ENCODE peak calls at places on chromosome 4, in nine cellular contexts. Z is Karpas-422, F is MM.1S, O is mesendoderm, Y is GM23248, N is SK-N-SH, S is HCT116, X is astrocyte, U is fibroblast of lung. C is an unnamed sample.

GRCh38 chr4:24015782-24016181 is 125.9 kb upstream of the PPARGC1A start:
- DNase-seq in Y (no peak), S (no peak), Z (no peak), X (no peak), O (no peak), U (no peak), N (no peak), F (no peak), C (no peak)

GRCh38 chr4:182548156-182548555 is 305.0 kb downstream of the TENM3 start:
- DNase-seq in N (no peak), F (no peak), X (no peak), Z (no peak), S (no peak), Y (no peak), O (no peak), U (peak), C (no peak)

GRCh38 chr4:2059726-2060577 is 825 bp downstream of the NAT8L start:
- DNase-seq in U (no peak), Z (no peak), S (no peak), N (peak), F (no peak), Y (peak), X (no peak), O (no peak), C (no peak)

GRCh38 chr4:110055014-110055768 is 142.5 kb downstream of the EGF start:
- DNase-seq in N (no peak), U (no peak), X (no peak), Y (peak), F (peak), O (peak), Z (no peak), S (no peak), C (peak)

GRCh38 chr4:174427562-174428140 is 94.6 kb downstream of the HPGD start:
- DNase-seq in Y (peak), N (no peak), S (no peak), Z (no peak), O (no peak), U (peak), X (no peak), F (no peak), C (no peak)

GRCh38 chr4:84855774-84856173 is 110.7 kb downstream of the WDFY3 start:
- DNase-seq in N (no peak), F (no peak), Z (no peak), U (no peak), X (peak), S (no peak), O (no peak), Y (peak), C (no peak)

GRCh38 chr4:95693594-95693993 is 144.8 kb upstream of the UNC5C start:
- DNase-seq in N (no peak), S (peak), X (peak), U (peak), O (peak), Y (no peak), F (peak), Z (peak), C (peak)

GRCh38 chr4:105022811-105023667 is 123.6 kb upstream of the TET2 start:
- DNase-seq in U (peak), F (no peak), X (peak), O (peak), S (peak), Z (no peak), N (no peak), Y (no peak), C (peak)

GRCh38 chr4:185227713-185228278 is 18.4 kb downstream of the SNX25 start:
- DNase-seq in U (no peak), S (no peak), N (no peak), Z (no peak), O (no peak), X (no peak), F (no peak), Y (no peak), C (no peak)

GRCh38 chr4:101600287-101600686 is 190.2 kb upstream of the BANK1 start:
- DNase-seq in S (no peak), N (no peak), U (no peak), F (no peak), Z (no peak), O (peak), X (no peak), Y (no peak), C (no peak)

GRCh38 chr4:184731056-184731455 is 2.8 kb downstream of the CENPU start:
- DNase-seq in U (no peak), Z (no peak), F (no peak), N (no peak), S (no peak), X (no peak), Y (no peak), O (no peak), C (no peak)

GRCh38 chr4:102723511-102723910 is 37.3 kb downstream of the MANBA start:
- DNase-seq in O (no peak), S (no peak), X (no peak), Y (peak), U (no peak), Z (no peak), N (no peak), F (no peak), C (no peak)

GRCh38 chr4:38488891-38489861 is 174.8 kb upstream of the KLF3 start:
- DNase-seq in X (no peak), O (peak), U (peak), Y (peak), N (no peak), S (no peak), F (no peak), Z (no peak), C (no peak)
- H3K9ac ChIP-seq in X (no peak), O (no peak), U (no peak), Y (no peak), N (no peak), S (no peak), F (no peak), Z (no peak), C (no peak)

DNA sequence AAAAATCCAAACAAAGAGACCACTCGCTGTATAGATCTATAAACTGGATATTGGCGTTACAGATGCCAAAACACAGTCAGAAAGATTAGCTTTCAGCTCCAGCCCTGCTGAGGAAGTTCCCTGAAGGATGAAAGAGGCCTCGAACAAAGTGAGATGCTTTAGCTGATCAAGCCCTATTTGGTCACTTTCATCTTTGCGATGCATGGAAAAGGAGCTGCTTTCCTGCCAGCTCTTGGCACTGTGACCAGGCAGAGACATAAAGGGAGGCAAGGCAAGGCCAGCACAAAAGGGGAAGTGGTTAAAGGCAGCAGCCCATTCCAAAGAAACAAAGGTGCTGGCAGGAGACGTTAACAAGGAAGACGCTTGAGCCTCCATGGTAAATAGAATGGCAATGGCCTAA is 617.1 kb upstream of the INTU start:
- DNase-seq in Y (no peak), Z (no peak), S (no peak), N (no peak), X (peak), F (no peak), O (no peak), U (no peak), C (no peak)
- H3K4me2 ChIP-seq in Y (no peak), Z (no peak), S (no peak), N (peak), X (peak), F (no peak), O (no peak), U (peak), C (no peak)

DNA sequence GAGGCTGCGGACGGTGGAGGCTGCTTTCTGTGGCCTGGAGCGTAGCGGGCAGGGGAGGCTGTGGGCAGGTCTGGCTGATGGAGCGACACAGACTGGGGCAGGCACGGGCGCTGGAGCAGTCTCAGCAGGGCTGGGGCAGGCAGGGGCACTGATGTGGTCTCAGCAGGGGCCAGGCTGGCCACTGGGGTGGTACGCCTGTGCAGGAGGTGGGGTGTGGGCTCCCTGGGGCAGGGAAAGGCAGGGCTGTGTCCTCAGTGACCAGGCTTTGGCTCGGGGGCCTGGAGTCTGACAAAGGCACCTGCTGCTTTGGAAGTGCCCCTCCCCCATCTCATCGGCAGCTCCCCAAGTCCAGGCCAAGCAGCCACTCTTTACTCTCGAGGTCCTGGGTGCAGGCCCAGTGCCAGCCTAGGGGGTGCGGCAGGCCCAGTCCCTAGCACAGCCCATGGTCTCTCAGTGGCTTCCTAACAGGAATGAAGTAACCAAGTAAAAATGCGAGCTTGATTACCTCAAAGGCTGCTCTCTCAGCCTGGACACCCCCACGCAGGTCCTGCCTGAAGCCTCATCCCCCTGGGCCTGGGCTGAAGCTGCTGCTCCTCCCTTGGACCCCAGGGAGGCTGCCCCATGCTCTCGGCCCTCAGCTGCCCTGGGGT is 55.5 kb downstream of the ADRA2C start:
- DNase-seq in U (no peak), Y (peak), F (no peak), S (no peak), O (no peak), Z (no peak), X (no peak), N (no peak), C (no peak)
- H3K9ac ChIP-seq in U (no peak), Y (no peak), F (no peak), S (no peak), O (no peak), Z (no peak), X (no peak), N (no peak), C (no peak)

GRCh38 chr4:138592801-138593200 is 350.7 kb upstream of the SLC7A11 start:
- DNase-seq in O (no peak), F (no peak), U (no peak), Z (no peak), N (no peak), S (no peak), Y (no peak), X (no peak), C (no peak)

GRCh38 chr4:138588501-138588900 is 346.4 kb upstream of the SLC7A11 start:
- DNase-seq in Z (no peak), O (no peak), N (no peak), Y (peak), U (no peak), F (peak), X (no peak), S (no peak), C (no peak)
- H3K4me2 ChIP-seq in Z (no peak), O (no peak), N (no peak), Y (no peak), U (no peak), F (peak), X (no peak), S (no peak), C (no peak)

GRCh38 chr4:43763029-43763610 is 685.5 kb downstream of the KCTD8 start:
- DNase-seq in Z (no peak), F (no peak), O (peak), X (peak), Y (peak), U (no peak), N (no peak), S (no peak), C (no peak)

GRCh38 chr4:43765514-43765913 is 683.1 kb downstream of the KCTD8 start:
- DNase-seq in Z (no peak), O (no peak), N (no peak), X (no peak), S (no peak), U (no peak), Y (no peak), F (no peak), C (no peak)

GRCh38 chr4:43766648-43767047 is 682.0 kb downstream of the KCTD8 start:
- DNase-seq in Z (no peak), X (no peak), S (no peak), F (no peak), O (no peak), U (no peak), Y (no peak), N (no peak), C (no peak)
- H3K9ac ChIP-seq in Z (no peak), X (no peak), S (no peak), F (no peak), O (no peak), U (no peak), Y (no peak), N (no peak), C (no peak)

GRCh38 chr4:93407493-93408275 is 420.9 kb upstream of the ATOH1 start:
- DNase-seq in N (no peak), S (no peak), X (no peak), O (no peak), Y (no peak), Z (no peak), F (no peak), U (no peak), C (no peak)
- H3K4me2 ChIP-seq in N (no peak), S (no peak), X (no peak), O (no peak), Y (no peak), Z (no peak), F (no peak), U (no peak), C (no peak)

GRCh38 chr4:40402556-40402955 is 67.4 kb downstream of the CHRNA9 start:
- DNase-seq in O (no peak), F (no peak), Z (no peak), N (no peak), U (no peak), Y (no peak), S (no peak), X (no peak), C (peak)
- H3K9ac ChIP-seq in O (no peak), F (no peak), Z (no peak), N (no peak), U (no peak), Y (no peak), S (no peak), X (no peak), C (no peak)

DNA sequence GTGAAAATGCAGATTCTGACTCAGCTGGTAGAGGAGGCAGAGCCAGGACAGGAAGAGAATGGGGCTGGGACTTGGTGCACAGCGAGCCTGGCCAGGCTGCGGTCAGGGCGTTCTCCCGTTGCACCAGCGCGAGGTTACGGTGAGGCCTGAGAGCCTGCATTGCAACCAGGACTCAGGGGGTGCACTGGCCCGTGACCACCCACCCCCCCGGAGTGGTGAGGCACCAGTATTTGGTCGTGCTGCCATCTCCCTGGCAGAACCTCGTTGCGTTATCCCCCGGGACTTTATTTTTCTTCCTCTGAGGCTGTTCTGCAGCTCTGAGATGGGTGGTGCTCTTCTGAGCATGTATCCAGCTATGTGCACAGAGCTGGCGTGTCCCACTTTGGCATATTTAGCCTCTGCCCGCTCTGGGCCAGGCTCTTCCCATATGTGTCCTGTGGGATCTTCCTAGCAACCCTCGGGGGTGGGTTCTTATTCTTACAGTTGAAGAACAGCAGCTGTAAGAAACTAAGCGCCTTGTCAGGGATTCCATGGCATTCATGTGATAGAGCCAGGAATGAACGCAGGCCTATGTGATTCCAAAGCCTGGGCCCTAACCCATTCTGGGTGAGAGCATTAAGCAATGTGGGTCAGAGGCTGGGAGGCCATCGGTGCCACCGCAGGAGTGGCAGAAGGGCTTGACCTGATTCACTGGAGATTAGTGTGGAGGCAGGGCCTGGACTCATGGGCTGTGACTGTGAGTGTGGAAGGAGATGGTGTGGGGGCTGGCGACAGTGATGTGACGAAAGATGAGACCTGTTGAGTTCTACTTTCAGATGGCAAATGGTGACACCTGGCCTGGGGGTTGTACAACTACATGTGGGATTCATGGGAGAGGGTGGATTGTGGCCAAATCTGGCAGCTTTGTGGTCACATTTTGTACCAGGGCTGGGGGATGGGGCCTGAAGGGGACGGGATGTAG is 3.1 kb downstream of the TADA2B start:
- DNase-seq in S (no peak), N (no peak), X (no peak), O (no peak), F (no peak), Z (peak), U (no peak), Y (peak), C (peak)
- H3K4me2 ChIP-seq in S (no peak), N (peak), X (peak), O (no peak), F (no peak), Z (peak), U (peak), Y (peak), C (peak)

GRCh38 chr4:153787156-153787555 is 1.7 kb downstream of the SFRP2 start:
- DNase-seq in O (no peak), Y (no peak), N (no peak), F (no peak), Z (no peak), X (no peak), U (no peak), S (no peak), C (no peak)
- H3K9ac ChIP-seq in O (peak), Y (no peak), N (no peak), F (no peak), Z (no peak), X (no peak), U (no peak), S (no peak), C (no peak)